ENCODE peak calls at places on chromosome 21, in five cellular contexts. One of them, this sample, is unnamed.

GRCh38 chr21:42530167-42530518 is 16.5 kb downstream of the SLC37A1 start:
- DNase-seq in A172: no peak
- DNase-seq in activated effector memory CD4-positive, alpha-beta T cell treated with Interleukin-2 at 50 U/mL for 16 hours: no peak
- DNase-seq in stomach: no peak
- DNase-seq in D341Med: no peak
- DNase-seq in this sample: peak

GRCh38 chr21:44871576-44872265 is 1.8 kb downstream of the PTTG1IP start:
- DNase-seq in A172: peak
- DNase-seq in activated effector memory CD4-positive, alpha-beta T cell treated with Interleukin-2 at 50 U/mL for 16 hours: no peak
- DNase-seq in stomach: peak
- DNase-seq in D341Med: no peak
- DNase-seq in this sample: no peak

GRCh38 chr21:45607021-45607921 is 36.3 kb upstream of the PCBP3 start:
- DNase-seq in A172: peak
- DNase-seq in activated effector memory CD4-positive, alpha-beta T cell treated with Interleukin-2 at 50 U/mL for 16 hours: no peak
- DNase-seq in stomach: no peak
- DNase-seq in D341Med: no peak
- DNase-seq in this sample: peak

GRCh38 chr21:28579986-28580550 is 412.6 kb downstream of the LTN1 start:
- DNase-seq in A172: no peak
- DNase-seq in activated effector memory CD4-positive, alpha-beta T cell treated with Interleukin-2 at 50 U/mL for 16 hours: no peak
- DNase-seq in stomach: no peak
- DNase-seq in D341Med: no peak
- DNase-seq in this sample: no peak

GRCh38 chr21:33207471-33208149 is 22.1 kb upstream of the IFNAR2 start:
- DNase-seq in A172: no peak
- DNase-seq in activated effector memory CD4-positive, alpha-beta T cell treated with Interleukin-2 at 50 U/mL for 16 hours: no peak
- DNase-seq in stomach: no peak
- DNase-seq in D341Med: no peak
- DNase-seq in this sample: no peak

GRCh38 chr21:33403128-33403785 is at the start of gene IFNGR2:
- DNase-seq in A172: no peak
- DNase-seq in activated effector memory CD4-positive, alpha-beta T cell treated with Interleukin-2 at 50 U/mL for 16 hours: no peak
- DNase-seq in stomach: peak
- DNase-seq in D341Med: peak
- DNase-seq in this sample: peak

GRCh38 chr21:32826317-32827167 is 55.0 kb upstream of the PAXBP1 start:
- DNase-seq in A172: peak
- DNase-seq in activated effector memory CD4-positive, alpha-beta T cell treated with Interleukin-2 at 50 U/mL for 16 hours: no peak
- DNase-seq in stomach: no peak
- DNase-seq in D341Med: peak
- DNase-seq in this sample: peak

GRCh38 chr21:31887596-31887920 is 14.7 kb downstream of the HUNK start:
- DNase-seq in A172: no peak
- DNase-seq in activated effector memory CD4-positive, alpha-beta T cell treated with Interleukin-2 at 50 U/mL for 16 hours: no peak
- DNase-seq in stomach: no peak
- DNase-seq in D341Med: no peak
- DNase-seq in this sample: no peak

GRCh38 chr21:42000908-42001307 is 9.3 kb downstream of the ZBTB21 start:
- DNase-seq in A172: no peak
- DNase-seq in activated effector memory CD4-positive, alpha-beta T cell treated with Interleukin-2 at 50 U/mL for 16 hours: no peak
- DNase-seq in stomach: no peak
- DNase-seq in D341Med: no peak
- DNase-seq in this sample: no peak

GRCh38 chr21:39029086-39029772 is 154.0 kb downstream of the PSMG1 start:
- DNase-seq in A172: no peak
- DNase-seq in activated effector memory CD4-positive, alpha-beta T cell treated with Interleukin-2 at 50 U/mL for 16 hours: no peak
- DNase-seq in stomach: no peak
- DNase-seq in D341Med: no peak
- DNase-seq in this sample: no peak

GRCh38 chr21:42609806-42610205 is 43.6 kb upstream of the PDE9A start:
- DNase-seq in A172: peak
- DNase-seq in activated effector memory CD4-positive, alpha-beta T cell treated with Interleukin-2 at 50 U/mL for 16 hours: no peak
- DNase-seq in stomach: no peak
- DNase-seq in D341Med: no peak
- DNase-seq in this sample: peak

GRCh38 chr21:44523567-44524181 is 16.3 kb downstream of the KRTAP10-1 start:
- DNase-seq in A172: no peak
- DNase-seq in activated effector memory CD4-positive, alpha-beta T cell treated with Interleukin-2 at 50 U/mL for 16 hours: no peak
- DNase-seq in stomach: no peak
- DNase-seq in D341Med: no peak
- DNase-seq in this sample: no peak

GRCh38 chr21:27564684-27565280 is 597.9 kb upstream of the ADAMTS5 start:
- DNase-seq in A172: peak
- DNase-seq in activated effector memory CD4-positive, alpha-beta T cell treated with Interleukin-2 at 50 U/mL for 16 hours: no peak
- DNase-seq in stomach: peak
- DNase-seq in D341Med: peak
- DNase-seq in this sample: peak

GRCh38 chr21:17903029-17903806 is 84.1 kb upstream of the C21orf91 start:
- DNase-seq in A172: peak
- DNase-seq in activated effector memory CD4-positive, alpha-beta T cell treated with Interleukin-2 at 50 U/mL for 16 hours: no peak
- DNase-seq in stomach: no peak
- DNase-seq in D341Med: no peak
- DNase-seq in this sample: no peak

GRCh38 chr21:44800971-44801467 is 601 bp downstream of the UBE2G2 start:
- DNase-seq in A172: peak
- DNase-seq in activated effector memory CD4-positive, alpha-beta T cell treated with Interleukin-2 at 50 U/mL for 16 hours: no peak
- DNase-seq in stomach: no peak
- DNase-seq in D341Med: peak
- DNase-seq in this sample: peak

GRCh38 chr21:41337515-41337914 is 20.9 kb downstream of the FAM3B start:
- DNase-seq in A172: no peak
- DNase-seq in activated effector memory CD4-positive, alpha-beta T cell treated with Interleukin-2 at 50 U/mL for 16 hours: no peak
- DNase-seq in stomach: no peak
- DNase-seq in D341Med: no peak
- DNase-seq in this sample: no peak

GRCh38 chr21:29233611-29234540 is 64.8 kb upstream of the BACH1 start:
- DNase-seq in A172: peak
- DNase-seq in activated effector memory CD4-positive, alpha-beta T cell treated with Interleukin-2 at 50 U/mL for 16 hours: no peak
- DNase-seq in stomach: no peak
- DNase-seq in D341Med: no peak
- DNase-seq in this sample: peak

GRCh38 chr21:31908106-31909031 is 35.5 kb downstream of the HUNK start:
- DNase-seq in A172: peak
- DNase-seq in activated effector memory CD4-positive, alpha-beta T cell treated with Interleukin-2 at 50 U/mL for 16 hours: no peak
- DNase-seq in stomach: no peak
- DNase-seq in D341Med: no peak
- DNase-seq in this sample: no peak

GRCh38 chr21:27158967-27159366 is 192.1 kb upstream of the ADAMTS5 start:
- DNase-seq in A172: no peak
- DNase-seq in activated effector memory CD4-positive, alpha-beta T cell treated with Interleukin-2 at 50 U/mL for 16 hours: no peak
- DNase-seq in stomach: no peak
- DNase-seq in D341Med: no peak
- DNase-seq in this sample: no peak